ENCODE peak calls at places on chromosomes 6 and 20, in seven cellular contexts. One of them, this sample, is unnamed.

GRCh38 chr6:11207199-11207968 is 25.1 kb downstream of the NEDD9 start:
- DNase-seq in lower lobe of right lung: peak; percentile 75
- DNase-seq in heart right ventricle: no peak
- DNase-seq in right cardiac atrium: peak; percentile 56
- DNase-seq in effector memory CD4-positive, alpha-beta T cell: no peak
- DNase-seq in CD4-positive, alpha-beta T cell: no peak
- DNase-seq in GM12878: no peak
- DNase-seq in this sample: no peak

GRCh38 chr6:167987396-167987795 is 10.1 kb upstream of the KIF25 start:
- DNase-seq in lower lobe of right lung: no peak
- DNase-seq in heart right ventricle: no peak
- DNase-seq in right cardiac atrium: no peak
- DNase-seq in effector memory CD4-positive, alpha-beta T cell: no peak
- DNase-seq in CD4-positive, alpha-beta T cell: no peak
- DNase-seq in GM12878: no peak
- DNase-seq in this sample: no peak

GRCh38 chr6:130559166-130559565 is 193.3 kb downstream of the TMEM200A start:
- DNase-seq in lower lobe of right lung: no peak
- DNase-seq in heart right ventricle: no peak
- DNase-seq in right cardiac atrium: no peak
- DNase-seq in effector memory CD4-positive, alpha-beta T cell: no peak
- DNase-seq in CD4-positive, alpha-beta T cell: no peak
- DNase-seq in GM12878: no peak
- DNase-seq in this sample: no peak

GRCh38 chr20:16400249-16400648 is 173.0 kb downstream of the KIF16B start:
- DNase-seq in lower lobe of right lung: no peak
- DNase-seq in heart right ventricle: no peak
- DNase-seq in right cardiac atrium: no peak
- DNase-seq in effector memory CD4-positive, alpha-beta T cell: no peak
- DNase-seq in CD4-positive, alpha-beta T cell: no peak
- DNase-seq in GM12878: no peak
- DNase-seq in this sample: no peak

GRCh38 chr20:52454660-52455059 is 263.1 kb upstream of the ZFP64 start:
- DNase-seq in lower lobe of right lung: no peak
- DNase-seq in heart right ventricle: no peak
- DNase-seq in right cardiac atrium: no peak
- DNase-seq in effector memory CD4-positive, alpha-beta T cell: no peak
- DNase-seq in CD4-positive, alpha-beta T cell: no peak
- DNase-seq in GM12878: no peak
- DNase-seq in this sample: no peak

GRCh38 chr6:6686748-6687601 is 98.5 kb downstream of the LY86 start:
- DNase-seq in lower lobe of right lung: peak; percentile 98
- DNase-seq in heart right ventricle: peak; percentile 95
- DNase-seq in right cardiac atrium: peak; percentile 92
- DNase-seq in effector memory CD4-positive, alpha-beta T cell: no peak
- DNase-seq in CD4-positive, alpha-beta T cell: no peak
- DNase-seq in GM12878: no peak
- DNase-seq in this sample: no peak

GRCh38 chr6:11650297-11650696 is 112.7 kb downstream of the TMEM170B start:
- DNase-seq in lower lobe of right lung: no peak
- DNase-seq in heart right ventricle: peak; percentile 32
- DNase-seq in right cardiac atrium: peak; percentile 57
- DNase-seq in effector memory CD4-positive, alpha-beta T cell: no peak
- DNase-seq in CD4-positive, alpha-beta T cell: no peak
- DNase-seq in GM12878: no peak
- DNase-seq in this sample: no peak

GRCh38 chr6:29631860-29632731 is 887 bp downstream of the GABBR1 start:
- DNase-seq in lower lobe of right lung: peak; percentile 63
- DNase-seq in heart right ventricle: peak; percentile 77
- DNase-seq in right cardiac atrium: peak; percentile 75
- DNase-seq in effector memory CD4-positive, alpha-beta T cell: peak; percentile 62
- DNase-seq in CD4-positive, alpha-beta T cell: peak; percentile 28
- DNase-seq in GM12878: no peak
- DNase-seq in this sample: peak; percentile 59

GRCh38 chr6:4336778-4337442 is 201.5 kb upstream of the ECI2 start:
- DNase-seq in lower lobe of right lung: no peak
- DNase-seq in heart right ventricle: no peak
- DNase-seq in right cardiac atrium: no peak
- DNase-seq in effector memory CD4-positive, alpha-beta T cell: no peak
- DNase-seq in CD4-positive, alpha-beta T cell: no peak
- DNase-seq in GM12878: no peak
- DNase-seq in this sample: no peak

GRCh38 chr6:6546318-6547110 is 42.0 kb upstream of the LY86 start:
- DNase-seq in lower lobe of right lung: peak; percentile 65
- DNase-seq in heart right ventricle: peak; percentile 58
- DNase-seq in right cardiac atrium: peak; percentile 58
- DNase-seq in effector memory CD4-positive, alpha-beta T cell: no peak
- DNase-seq in CD4-positive, alpha-beta T cell: peak; percentile 11
- DNase-seq in GM12878: no peak
- DNase-seq in this sample: no peak

GRCh38 chr6:25727028-25727427 is 27.5 kb upstream of the SLC17A4 start:
- DNase-seq in lower lobe of right lung: no peak
- DNase-seq in heart right ventricle: no peak
- DNase-seq in right cardiac atrium: no peak
- DNase-seq in effector memory CD4-positive, alpha-beta T cell: no peak
- DNase-seq in CD4-positive, alpha-beta T cell: no peak
- DNase-seq in GM12878: no peak
- DNase-seq in this sample: no peak

GRCh38 chr6:684831-685636 is 7.9 kb downstream of the EXOC2 start:
- DNase-seq in lower lobe of right lung: no peak
- DNase-seq in heart right ventricle: no peak
- DNase-seq in right cardiac atrium: no peak
- DNase-seq in effector memory CD4-positive, alpha-beta T cell: no peak
- DNase-seq in CD4-positive, alpha-beta T cell: no peak
- DNase-seq in GM12878: peak; percentile 53
- DNase-seq in this sample: no peak

GRCh38 chr20:1490643-1491042 is 577 bp downstream of the SIRPB2 start:
- DNase-seq in lower lobe of right lung: no peak
- DNase-seq in heart right ventricle: no peak
- DNase-seq in right cardiac atrium: no peak
- DNase-seq in effector memory CD4-positive, alpha-beta T cell: no peak
- DNase-seq in CD4-positive, alpha-beta T cell: no peak
- DNase-seq in GM12878: no peak
- DNase-seq in this sample: no peak

GRCh38 chr20:58481541-58482021 is 33.6 kb downstream of the APCDD1L start:
- DNase-seq in lower lobe of right lung: no peak
- DNase-seq in heart right ventricle: peak; percentile 38
- DNase-seq in right cardiac atrium: peak; percentile 46
- DNase-seq in effector memory CD4-positive, alpha-beta T cell: no peak
- DNase-seq in CD4-positive, alpha-beta T cell: peak; percentile 63
- DNase-seq in GM12878: no peak
- DNase-seq in this sample: peak; percentile 6

GRCh38 chr20:38825901-38826625 is 20.6 kb downstream of the PPP1R16B start:
- DNase-seq in lower lobe of right lung: no peak
- DNase-seq in heart right ventricle: no peak
- DNase-seq in right cardiac atrium: no peak
- DNase-seq in effector memory CD4-positive, alpha-beta T cell: no peak
- DNase-seq in CD4-positive, alpha-beta T cell: no peak
- DNase-seq in GM12878: no peak
- DNase-seq in this sample: no peak

GRCh38 chr6:168345896-168346754 is 26.5 kb upstream of the DACT2 start:
- DNase-seq in lower lobe of right lung: no peak
- DNase-seq in heart right ventricle: no peak
- DNase-seq in right cardiac atrium: no peak
- DNase-seq in effector memory CD4-positive, alpha-beta T cell: no peak
- DNase-seq in CD4-positive, alpha-beta T cell: no peak
- DNase-seq in GM12878: no peak
- DNase-seq in this sample: no peak

GRCh38 chr6:150463852-150464251 is 95.0 kb downstream of the IYD start:
- DNase-seq in lower lobe of right lung: no peak
- DNase-seq in heart right ventricle: no peak
- DNase-seq in right cardiac atrium: no peak
- DNase-seq in effector memory CD4-positive, alpha-beta T cell: no peak
- DNase-seq in CD4-positive, alpha-beta T cell: no peak
- DNase-seq in GM12878: no peak
- DNase-seq in this sample: no peak

GRCh38 chr6:82955841-82956240 is 109.8 kb downstream of the UBE3D start:
- DNase-seq in lower lobe of right lung: no peak
- DNase-seq in heart right ventricle: no peak
- DNase-seq in right cardiac atrium: no peak
- DNase-seq in effector memory CD4-positive, alpha-beta T cell: no peak
- DNase-seq in CD4-positive, alpha-beta T cell: no peak
- DNase-seq in GM12878: no peak
- DNase-seq in this sample: no peak

GRCh38 chr6:161891542-161891941 is 617.7 kb upstream of the AGPAT4 start:
- DNase-seq in lower lobe of right lung: no peak
- DNase-seq in heart right ventricle: no peak
- DNase-seq in right cardiac atrium: no peak
- DNase-seq in effector memory CD4-positive, alpha-beta T cell: no peak
- DNase-seq in CD4-positive, alpha-beta T cell: no peak
- DNase-seq in GM12878: no peak
- DNase-seq in this sample: no peak

GRCh38 chr6:25899580-25900408 is 25.8 kb upstream of the SLC17A3 start:
- DNase-seq in lower lobe of right lung: no peak
- DNase-seq in heart right ventricle: no peak
- DNase-seq in right cardiac atrium: no peak
- DNase-seq in effector memory CD4-positive, alpha-beta T cell: no peak
- DNase-seq in CD4-positive, alpha-beta T cell: no peak
- DNase-seq in GM12878: no peak
- DNase-seq in this sample: no peak

GRCh38 chr6:112639436-112639835 is 292.3 kb downstream of the RFPL4B start:
- DNase-seq in lower lobe of right lung: no peak
- DNase-seq in heart right ventricle: no peak
- DNase-seq in right cardiac atrium: no peak
- DNase-seq in effector memory CD4-positive, alpha-beta T cell: no peak
- DNase-seq in CD4-positive, alpha-beta T cell: no peak
- DNase-seq in GM12878: no peak
- DNase-seq in this sample: no peak

GRCh38 chr6:125050663-125051318 is 88.6 kb downstream of the RNF217 start:
- DNase-seq in lower lobe of right lung: no peak
- DNase-seq in heart right ventricle: no peak
- DNase-seq in right cardiac atrium: no peak
- DNase-seq in effector memory CD4-positive, alpha-beta T cell: no peak
- DNase-seq in CD4-positive, alpha-beta T cell: no peak
- DNase-seq in GM12878: no peak
- DNase-seq in this sample: no peak

GRCh38 chr6:108575905-108576494 is 15.3 kb downstream of the FOXO3 start:
- DNase-seq in lower lobe of right lung: no peak
- DNase-seq in heart right ventricle: no peak
- DNase-seq in right cardiac atrium: no peak
- DNase-seq in effector memory CD4-positive, alpha-beta T cell: no peak
- DNase-seq in CD4-positive, alpha-beta T cell: no peak
- DNase-seq in GM12878: no peak
- DNase-seq in this sample: no peak
- H3K27ac ChIP-seq in lower lobe of right lung: no peak overlapping the region
- H3K27ac ChIP-seq in heart right ventricle: no peak overlapping the region
- H3K27ac ChIP-seq in right cardiac atrium: no peak overlapping the region
- H3K27ac ChIP-seq in effector memory CD4-positive, alpha-beta T cell: no peak overlapping the region
- H3K27ac ChIP-seq in CD4-positive, alpha-beta T cell: no peak overlapping the region
- H3K27ac ChIP-seq in GM12878: no peak overlapping the region
- H3K27ac ChIP-seq in this sample: no peak overlapping the region

GRCh38 chr20:20463933-20464374 is 96.0 kb downstream of the INSM1 start:
- DNase-seq in lower lobe of right lung: no peak
- DNase-seq in heart right ventricle: no peak
- DNase-seq in right cardiac atrium: no peak
- DNase-seq in effector memory CD4-positive, alpha-beta T cell: no peak
- DNase-seq in CD4-positive, alpha-beta T cell: no peak
- DNase-seq in GM12878: peak; percentile 35
- DNase-seq in this sample: peak; percentile 36

GRCh38 chr20:20465259-20465658 is 97.4 kb downstream of the INSM1 start:
- DNase-seq in lower lobe of right lung: no peak
- DNase-seq in heart right ventricle: no peak
- DNase-seq in right cardiac atrium: no peak
- DNase-seq in effector memory CD4-positive, alpha-beta T cell: no peak
- DNase-seq in CD4-positive, alpha-beta T cell: no peak
- DNase-seq in GM12878: no peak
- DNase-seq in this sample: no peak

GRCh38 chr20:20461526-20461925 is 93.6 kb downstream of the INSM1 start:
- DNase-seq in lower lobe of right lung: no peak
- DNase-seq in heart right ventricle: no peak
- DNase-seq in right cardiac atrium: no peak
- DNase-seq in effector memory CD4-positive, alpha-beta T cell: no peak
- DNase-seq in CD4-positive, alpha-beta T cell: no peak
- DNase-seq in GM12878: no peak
- DNase-seq in this sample: no peak

GRCh38 chr20:20462185-20462584 is 94.3 kb downstream of the INSM1 start:
- DNase-seq in lower lobe of right lung: no peak
- DNase-seq in heart right ventricle: no peak
- DNase-seq in right cardiac atrium: no peak
- DNase-seq in effector memory CD4-positive, alpha-beta T cell: no peak
- DNase-seq in CD4-positive, alpha-beta T cell: no peak
- DNase-seq in GM12878: no peak
- DNase-seq in this sample: no peak

DNA sequence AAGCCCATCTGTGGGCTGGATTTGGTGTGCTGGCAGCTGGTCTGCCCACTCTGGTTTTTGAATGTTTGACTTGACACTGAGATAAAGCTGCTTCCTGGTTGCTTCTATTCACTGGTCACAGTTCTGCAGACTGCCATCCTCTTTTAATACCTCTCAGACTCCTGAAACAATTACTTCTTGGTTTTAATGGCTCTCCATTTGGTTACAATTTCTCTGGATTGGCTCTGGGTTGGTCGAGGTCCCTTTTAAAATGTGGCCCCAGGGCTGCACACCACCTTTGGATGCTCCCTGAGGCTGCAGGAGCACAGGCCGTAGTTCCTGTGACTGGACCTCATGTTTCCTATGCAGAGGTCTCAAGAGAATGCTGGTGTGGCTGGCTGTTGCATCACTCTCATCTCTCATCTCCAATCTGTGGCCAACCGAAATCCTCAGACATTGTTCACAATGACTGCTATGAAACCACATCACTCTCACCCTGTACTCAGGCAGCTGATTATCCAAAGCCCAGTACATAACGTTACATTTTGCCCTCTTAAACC is 98.5 kb downstream of the INSM1 start:
- DNase-seq in lower lobe of right lung: no peak
- DNase-seq in heart right ventricle: no peak
- DNase-seq in right cardiac atrium: no peak
- DNase-seq in effector memory CD4-positive, alpha-beta T cell: no peak
- DNase-seq in CD4-positive, alpha-beta T cell: no peak
- DNase-seq in GM12878: peak; percentile 92
- DNase-seq in this sample: no peak
- H3K27ac ChIP-seq in lower lobe of right lung: no peak overlapping the region
- H3K27ac ChIP-seq in heart right ventricle: no peak overlapping the region
- H3K27ac ChIP-seq in right cardiac atrium: no peak overlapping the region
- H3K27ac ChIP-seq in effector memory CD4-positive, alpha-beta T cell: no peak overlapping the region
- H3K27ac ChIP-seq in CD4-positive, alpha-beta T cell: no peak overlapping the region
- H3K27ac ChIP-seq in GM12878: peak overlapping the region; percentile 86
- H3K27ac ChIP-seq in this sample: no peak overlapping the region

GRCh38 chr20:62201173-62202082 is 18.6 kb downstream of the MTG2 start:
- DNase-seq in lower lobe of right lung: peak; percentile 39
- DNase-seq in heart right ventricle: peak; percentile 6
- DNase-seq in right cardiac atrium: peak; percentile 7
- DNase-seq in effector memory CD4-positive, alpha-beta T cell: no peak
- DNase-seq in CD4-positive, alpha-beta T cell: no peak
- DNase-seq in GM12878: peak; percentile 26
- DNase-seq in this sample: no peak
- H3K27ac ChIP-seq in lower lobe of right lung: no peak overlapping the region
- H3K27ac ChIP-seq in heart right ventricle: no peak overlapping the region
- H3K27ac ChIP-seq in right cardiac atrium: no peak overlapping the region
- H3K27ac ChIP-seq in effector memory CD4-positive, alpha-beta T cell: no peak overlapping the region
- H3K27ac ChIP-seq in CD4-positive, alpha-beta T cell: no peak overlapping the region
- H3K27ac ChIP-seq in GM12878: peak overlapping the region; percentile 53
- H3K27ac ChIP-seq in this sample: no peak overlapping the region

GRCh38 chr20:31936430-31936829 is 15.4 kb downstream of the PDRG1 start:
- DNase-seq in lower lobe of right lung: no peak
- DNase-seq in heart right ventricle: no peak
- DNase-seq in right cardiac atrium: no peak
- DNase-seq in effector memory CD4-positive, alpha-beta T cell: no peak
- DNase-seq in CD4-positive, alpha-beta T cell: no peak
- DNase-seq in GM12878: no peak
- DNase-seq in this sample: no peak
- H3K27ac ChIP-seq in lower lobe of right lung: no peak overlapping the region
- H3K27ac ChIP-seq in heart right ventricle: no peak overlapping the region
- H3K27ac ChIP-seq in right cardiac atrium: no peak overlapping the region
- H3K27ac ChIP-seq in effector memory CD4-positive, alpha-beta T cell: no peak overlapping the region
- H3K27ac ChIP-seq in CD4-positive, alpha-beta T cell: no peak overlapping the region
- H3K27ac ChIP-seq in GM12878: no peak overlapping the region
- H3K27ac ChIP-seq in this sample: no peak overlapping the region